ENCODE peak calls at places on chromosomes 2 and 18, in nine cellular contexts. One of them, this sample, is unnamed.

GRCh38 chr2:186748354-186748753 is 54.5 kb downstream of the FAM171B start:
- DNase-seq in M059J: peak
- DNase-seq in substantia nigra: no peak
- DNase-seq in cardiac fibroblast: peak
- DNase-seq in NCI-H1436: no peak
- DNase-seq in stimulated activated CD8-positive, alpha-beta memory T cell treated with anti-CD3 and anti-CD28 coated beads, Interleukin-12 subunit alpha, Interleukin-12 subunit beta, amount 100 ng/mL, for 1 hour: no peak
- DNase-seq in posterior vena cava: no peak
- DNase-seq in SK-MEL-5: no peak
- DNase-seq in fibroblast of mammary gland: no peak
- DNase-seq in this sample: no peak

GRCh38 chr2:142472382-142472781 is 341.6 kb upstream of the LRP1B start:
- DNase-seq in fibroblast of mammary gland: no peak
- DNase-seq in NCI-H1436: no peak
- DNase-seq in SK-MEL-5: no peak
- DNase-seq in posterior vena cava: no peak
- DNase-seq in cardiac fibroblast: no peak
- DNase-seq in stimulated activated CD8-positive, alpha-beta memory T cell treated with anti-CD3 and anti-CD28 coated beads, Interleukin-12 subunit alpha, Interleukin-12 subunit beta, amount 100 ng/mL, for 1 hour: no peak
- DNase-seq in substantia nigra: no peak
- DNase-seq in M059J: no peak
- DNase-seq in this sample: no peak

GRCh38 chr2:156436477-156437085 is 402 bp downstream of the GPD2 start:
- DNase-seq in NCI-H1436: no peak
- DNase-seq in fibroblast of mammary gland: no peak
- DNase-seq in stimulated activated CD8-positive, alpha-beta memory T cell treated with anti-CD3 and anti-CD28 coated beads, Interleukin-12 subunit alpha, Interleukin-12 subunit beta, amount 100 ng/mL, for 1 hour: peak
- DNase-seq in posterior vena cava: no peak
- DNase-seq in SK-MEL-5: peak
- DNase-seq in substantia nigra: no peak
- DNase-seq in cardiac fibroblast: peak
- DNase-seq in M059J: peak
- DNase-seq in this sample: no peak

GRCh38 chr18:21741511-21742322 is 1.1 kb downstream of the MIB1 start:
- DNase-seq in posterior vena cava: peak
- DNase-seq in SK-MEL-5: peak
- DNase-seq in NCI-H1436: peak
- DNase-seq in M059J: peak
- DNase-seq in substantia nigra: peak
- DNase-seq in cardiac fibroblast: peak
- DNase-seq in fibroblast of mammary gland: peak
- DNase-seq in stimulated activated CD8-positive, alpha-beta memory T cell treated with anti-CD3 and anti-CD28 coated beads, Interleukin-12 subunit alpha, Interleukin-12 subunit beta, amount 100 ng/mL, for 1 hour: peak
- DNase-seq in this sample: peak

GRCh38 chr2:60954139-60954538 is 63.4 kb upstream of the PEX13 start:
- DNase-seq in stimulated activated CD8-positive, alpha-beta memory T cell treated with anti-CD3 and anti-CD28 coated beads, Interleukin-12 subunit alpha, Interleukin-12 subunit beta, amount 100 ng/mL, for 1 hour: no peak
- DNase-seq in M059J: no peak
- DNase-seq in SK-MEL-5: no peak
- DNase-seq in fibroblast of mammary gland: no peak
- DNase-seq in substantia nigra: no peak
- DNase-seq in NCI-H1436: no peak
- DNase-seq in cardiac fibroblast: no peak
- DNase-seq in posterior vena cava: no peak
- DNase-seq in this sample: no peak

GRCh38 chr2:53829669-53830290 is 30.0 kb downstream of the GPR75 start:
- DNase-seq in NCI-H1436: no peak
- DNase-seq in posterior vena cava: no peak
- DNase-seq in stimulated activated CD8-positive, alpha-beta memory T cell treated with anti-CD3 and anti-CD28 coated beads, Interleukin-12 subunit alpha, Interleukin-12 subunit beta, amount 100 ng/mL, for 1 hour: no peak
- DNase-seq in M059J: no peak
- DNase-seq in substantia nigra: no peak
- DNase-seq in SK-MEL-5: no peak
- DNase-seq in cardiac fibroblast: no peak
- DNase-seq in fibroblast of mammary gland: no peak
- DNase-seq in this sample: no peak

GRCh38 chr18:73923866-73924265 is 223.8 kb downstream of the FBXO15 start:
- DNase-seq in M059J: peak
- DNase-seq in fibroblast of mammary gland: no peak
- DNase-seq in cardiac fibroblast: no peak
- DNase-seq in NCI-H1436: no peak
- DNase-seq in SK-MEL-5: no peak
- DNase-seq in stimulated activated CD8-positive, alpha-beta memory T cell treated with anti-CD3 and anti-CD28 coated beads, Interleukin-12 subunit alpha, Interleukin-12 subunit beta, amount 100 ng/mL, for 1 hour: no peak
- DNase-seq in posterior vena cava: no peak
- DNase-seq in substantia nigra: no peak
- DNase-seq in this sample: no peak

GRCh38 chr2:159960413-159960812 is 102.0 kb downstream of the PLA2R1 start:
- DNase-seq in SK-MEL-5: peak
- DNase-seq in M059J: peak
- DNase-seq in cardiac fibroblast: peak
- DNase-seq in posterior vena cava: no peak
- DNase-seq in stimulated activated CD8-positive, alpha-beta memory T cell treated with anti-CD3 and anti-CD28 coated beads, Interleukin-12 subunit alpha, Interleukin-12 subunit beta, amount 100 ng/mL, for 1 hour: no peak
- DNase-seq in fibroblast of mammary gland: peak
- DNase-seq in NCI-H1436: no peak
- DNase-seq in substantia nigra: no peak
- DNase-seq in this sample: no peak

GRCh38 chr2:40208478-40208877 is 243.4 kb downstream of the SLC8A1 start:
- DNase-seq in SK-MEL-5: no peak
- DNase-seq in posterior vena cava: no peak
- DNase-seq in substantia nigra: no peak
- DNase-seq in stimulated activated CD8-positive, alpha-beta memory T cell treated with anti-CD3 and anti-CD28 coated beads, Interleukin-12 subunit alpha, Interleukin-12 subunit beta, amount 100 ng/mL, for 1 hour: no peak
- DNase-seq in M059J: no peak
- DNase-seq in cardiac fibroblast: no peak
- DNase-seq in NCI-H1436: peak
- DNase-seq in fibroblast of mammary gland: no peak
- DNase-seq in this sample: no peak

This sample was measured in T-helper 2 cell.